ENCODE peak calls at places on chromosomes 16 and 17, in ten cellular contexts. X, O, M, R, U, C, A, W, P and B are unnamed samples.

GRCh38 chr16:75048051-75048450 is 49.2 kb downstream of the ZNRF1 start:
- DNase-seq in M (no peak), C (no peak), P (no peak), W (no peak), U (no peak), X (no peak), R (no peak), A (no peak), O (no peak), B (no peak)

GRCh38 chr17:39979865-39980401 is 674 bp upstream of the PSMD3 start:
- DNase-seq in P (peak; percentile 66), M (no peak), X (peak; percentile 49), A (no peak), O (no peak), R (no peak), U (no peak), W (peak; percentile 54), C (peak; percentile 53), B (no peak)

GRCh38 chr16:19113577-19114358 is at the start of gene ITPRIPL2:
- DNase-seq in R (no peak), W (no peak), U (peak; percentile 93), M (peak; percentile 25), P (peak; percentile 88), C (peak; percentile 83), A (no peak), X (peak; percentile 59), O (no peak), B (peak; percentile 62)

GRCh38 chr16:62041401-62041800 is 5.2 kb upstream of the CDH8 start:
- DNase-seq in A (no peak), W (no peak), X (no peak), R (no peak), P (peak; percentile 73), M (no peak), C (peak; percentile 5), O (no peak), U (no peak), B (peak; percentile 88)

GRCh38 chr17:38730526-38731379 is 612 bp downstream of the CISD3 start:
- DNase-seq in P (peak; percentile 78), A (no peak), U (peak; percentile 77), W (no peak), C (peak; percentile 83), R (no peak), X (peak; percentile 23), O (no peak), M (no peak), B (no peak)

GRCh38 chr17:19705771-19706770 is 10.3 kb downstream of the SLC47A2 start:
- DNase-seq in P (no peak), W (no peak), X (no peak), R (no peak), C (no peak), A (no peak), M (no peak), U (no peak), O (no peak), B (no peak)

GRCh38 chr17:18364166-18364565 is 816 bp upstream of the SHMT1 start:
- DNase-seq in U (no peak), R (no peak), W (no peak), X (no peak), C (no peak), A (no peak), M (no peak), O (no peak), P (no peak), B (no peak)

GRCh38 chr17:78568494-78569115 is 8.6 kb downstream of the DNAH17 start:
- DNase-seq in X (no peak), R (no peak), W (no peak), A (no peak), O (no peak), P (no peak), M (no peak), U (no peak), C (no peak), B (no peak)

GRCh38 chr16:79714440-79714839 is 113.9 kb upstream of the MAF start:
- DNase-seq in C (no peak), W (no peak), R (no peak), A (no peak), X (no peak), M (no peak), U (no peak), O (no peak), P (no peak), B (no peak)

GRCh38 chr17:39787743-39788484 is 50.2 kb downstream of the GRB7 start:
- DNase-seq in A (no peak), X (no peak), M (no peak), W (no peak), C (no peak), P (peak; percentile 14), R (no peak), U (no peak), O (no peak), B (no peak)